ENCODE peak calls at places on chromosomes 7 and 10, in five cellular contexts. Y is HepG2, D is K562, J is GM12878, W is upper lobe of left lung. U is an unnamed sample.

GRCh38 chr7:151882734-151883133 is 5.8 kb upstream of the PRKAG2 start:
- ATAC-seq in J (no peak), W (no peak), Y (no peak), D (no peak), U (no peak)

GRCh38 chr7:946256-946996 is 8.1 kb downstream of the ADAP1 start:
- ATAC-seq in W (no peak), Y (peak; percentile 49), D (no peak), J (no peak), U (no peak)

GRCh38 chr7:47191316-47191715 is 390.6 kb downstream of the TNS3 start:
- ATAC-seq in J (no peak), Y (no peak), D (no peak), W (no peak), U (no peak)

GRCh38 chr10:73368238-73368637 is 9.6 kb upstream of the CFAP70 start:
- ATAC-seq in Y (no peak), J (peak; percentile 74), D (no peak), W (no peak), U (no peak)

GRCh38 chr10:98778277-98778759 is 331.6 kb upstream of the HPS1 start:
- ATAC-seq in W (no peak), J (peak; percentile 51), Y (no peak), D (peak; percentile 92), U (no peak)

GRCh38 chr7:46440186-46440585 is 519.1 kb upstream of the IGFBP3 start:
- ATAC-seq in J (no peak), Y (no peak), W (no peak), D (no peak), U (no peak)

GRCh38 chr10:92142949-92143348 is 147.9 kb downstream of the CPEB3 start:
- ATAC-seq in D (no peak), Y (no peak), W (no peak), J (peak; percentile 79), U (no peak)

GRCh38 chr7:7134036-7134435 is 48.3 kb upstream of the C1GALT1 start:
- ATAC-seq in D (no peak), J (no peak), Y (no peak), W (no peak), U (no peak)

GRCh38 chr7:106635411-106635810 is 25.5 kb downstream of the CCDC71L start:
- ATAC-seq in W (no peak), Y (no peak), D (no peak), J (no peak), U (no peak)

GRCh38 chr7:102300643-102301211 is 14.1 kb downstream of the SH2B2 start:
- ATAC-seq in J (no peak), Y (no peak), D (no peak), W (no peak), U (peak; percentile 47)

GRCh38 chr7:14960686-14961085 is 58.1 kb upstream of the DGKB start:
- ATAC-seq in J (no peak), W (no peak), Y (no peak), D (no peak), U (no peak)

GRCh38 chr10:70188768-70189167 is 18.5 kb upstream of the SAR1A start:
- ATAC-seq in D (no peak), W (no peak), Y (no peak), J (peak; percentile 43), U (no peak)

GRCh38 chr7:12303507-12303906 is 92.4 kb downstream of the TMEM106B start:
- ATAC-seq in W (no peak), J (no peak), Y (no peak), D (peak; percentile 48), U (no peak)

GRCh38 chr7:25858562-25859411 is 293.2 kb upstream of the NFE2L3 start:
- ATAC-seq in W (no peak), J (no peak), Y (no peak), D (no peak), U (no peak)

GRCh38 chr10:95237376-95238170 is 43.5 kb downstream of the ACSM6 start:
- ATAC-seq in Y (no peak), W (no peak), D (no peak), J (no peak), U (no peak)

GRCh38 chr7:126667742-126668366 is 584.9 kb downstream of the GRM8 start:
- ATAC-seq in W (no peak), D (peak; percentile 100), Y (peak; percentile 86), J (no peak), U (no peak)

GRCh38 chr10:131946321-131946751 is 35.4 kb downstream of the BNIP3 start:
- ATAC-seq in J (no peak), W (no peak), Y (no peak), D (no peak), U (peak; percentile 39)

GRCh38 chr7:11192506-11192905 is 218.8 kb downstream of the PHF14 start:
- ATAC-seq in Y (no peak), W (no peak), D (no peak), J (no peak), U (peak; percentile 57)

GRCh38 chr7:80278737-80279136 is 144.1 kb downstream of the GNAI1 start:
- ATAC-seq in D (no peak), J (no peak), Y (no peak), W (no peak), U (no peak)

GRCh38 chr7:2710256-2710655 is 22.3 kb downstream of the AMZ1 start:
- ATAC-seq in J (peak; percentile 80), D (no peak), W (no peak), Y (no peak), U (no peak)

GRCh38 chr10:27525819-27526218 is 21.7 kb downstream of the RAB18 start:
- ATAC-seq in Y (no peak), W (no peak), D (peak; percentile 44), J (no peak), U (no peak)

GRCh38 chr10:51993475-51993874 is 294.1 kb upstream of the CSTF2T start:
- ATAC-seq in W (no peak), Y (no peak), J (no peak), D (no peak), U (no peak)

GRCh38 chr10:1107679-1108078 is 51.5 kb downstream of the WDR37 start:
- ATAC-seq in J (no peak), Y (no peak), D (no peak), W (no peak), U (no peak)

GRCh38 chr10:110783509-110784103 is 88.1 kb upstream of the PDCD4 start:
- ATAC-seq in W (no peak), D (no peak), Y (no peak), J (no peak), U (peak; percentile 36)

GRCh38 chr10:98374176-98374969 is 40.6 kb downstream of the PYROXD2 start:
- ATAC-seq in Y (no peak), W (no peak), J (no peak), D (no peak), U (no peak)

GRCh38 chr10:72044417-72045041 is 43.8 kb downstream of the SPOCK2 start:
- ATAC-seq in J (no peak), Y (peak; percentile 91), D (no peak), W (no peak), U (peak; percentile 42)

GRCh38 chr7:2138146-2138765 is 94.5 kb downstream of the MAD1L1 start:
- ATAC-seq in W (no peak), D (no peak), J (peak; percentile 90), Y (no peak), U (no peak)

GRCh38 chr7:130875901-130876300 is 141.9 kb upstream of the KLF14 start:
- ATAC-seq in W (no peak), Y (no peak), D (peak; percentile 19), J (peak; percentile 9), U (no peak)

GRCh38 chr10:80265740-80266512 is 23.5 kb downstream of the MAT1A start:
- ATAC-seq in W (peak; percentile 57), J (no peak), D (peak; percentile 40), Y (peak; percentile 55), U (no peak)

GRCh38 chr10:30187010-30187409 is 127.6 kb upstream of the JCAD start:
- ATAC-seq in W (no peak), Y (no peak), J (no peak), D (no peak), U (no peak)

GRCh38 chr10:30188101-30188500 is 128.7 kb upstream of the JCAD start:
- ATAC-seq in W (peak; percentile 6), Y (no peak), D (no peak), J (no peak), U (no peak)

GRCh38 chr10:30189254-30189583 is 129.8 kb upstream of the JCAD start:
- ATAC-seq in D (no peak), W (no peak), Y (no peak), J (no peak), U (no peak)

GRCh38 chr10:30190831-30191552 is 131.6 kb upstream of the JCAD start:
- ATAC-seq in D (peak; percentile 69), W (no peak), Y (no peak), J (no peak), U (no peak)

DNA sequence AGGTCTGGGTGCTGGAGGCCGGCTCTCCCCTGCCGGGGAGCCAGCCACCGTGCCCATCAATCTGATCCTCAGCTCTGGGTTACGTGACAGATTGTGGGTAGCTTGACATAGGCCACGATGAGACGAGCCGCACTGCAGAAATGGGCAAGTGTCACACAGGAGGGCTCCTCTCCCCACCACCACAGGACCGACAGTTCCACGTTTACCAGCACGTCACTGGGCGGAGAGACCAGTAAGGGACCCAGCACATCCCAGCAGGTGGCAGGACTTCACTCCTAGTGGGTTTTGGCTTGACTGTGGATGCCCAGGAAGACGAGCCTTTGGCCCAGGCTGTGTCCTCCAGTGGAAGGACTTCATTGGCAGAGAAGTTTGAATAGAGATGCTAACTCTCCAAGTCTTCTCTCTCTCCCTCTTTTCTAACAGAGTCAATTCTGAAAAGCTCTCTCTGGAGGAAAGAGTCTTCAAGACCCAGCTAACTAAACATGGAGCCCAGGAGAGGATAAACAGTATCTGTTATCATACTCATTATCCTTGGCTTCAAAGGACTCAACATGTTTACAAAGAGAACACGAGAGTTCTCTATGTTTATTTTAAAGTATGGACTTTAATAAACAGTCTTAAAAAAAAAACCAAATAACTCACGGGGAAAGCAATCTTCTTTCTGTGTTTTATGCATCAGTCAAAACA is 129.3 kb upstream of the JCAD start:
- ATAC-seq in J (no peak), Y (peak; percentile 25), W (peak; percentile 32), D (no peak), U (no peak)
- TF ChIP-seq POLR2AphosphoS5 in J (no peak), Y (no peak), W (no peak), D (no peak), U (no peak)

GRCh38 chr10:113679463-113680171 is at the start of gene CASP7:
- ATAC-seq in Y (peak; percentile 96), D (peak; percentile 99), W (peak; percentile 97), J (peak; percentile 85), U (peak; percentile 90)
- TF ChIP-seq EP300 in Y (no peak), D (no peak), W (no peak), J (no peak), U (no peak)

GRCh38 chr7:108454317-108454673 is 1.9 kb downstream of the NRCAM start:
- ATAC-seq in W (no peak), D (no peak), J (no peak), Y (no peak), U (no peak)
- H3K27me3 ChIP-seq in W (peaks cover 20% of the 10 kb centered on the region), D (peaks cover 41% of the 10 kb centered on the region), J (peaks cover 20% of the 10 kb centered on the region), Y (peaks cover 41% of the 10 kb centered on the region), U (peaks cover 61% of the 10 kb centered on the region)

DNA sequence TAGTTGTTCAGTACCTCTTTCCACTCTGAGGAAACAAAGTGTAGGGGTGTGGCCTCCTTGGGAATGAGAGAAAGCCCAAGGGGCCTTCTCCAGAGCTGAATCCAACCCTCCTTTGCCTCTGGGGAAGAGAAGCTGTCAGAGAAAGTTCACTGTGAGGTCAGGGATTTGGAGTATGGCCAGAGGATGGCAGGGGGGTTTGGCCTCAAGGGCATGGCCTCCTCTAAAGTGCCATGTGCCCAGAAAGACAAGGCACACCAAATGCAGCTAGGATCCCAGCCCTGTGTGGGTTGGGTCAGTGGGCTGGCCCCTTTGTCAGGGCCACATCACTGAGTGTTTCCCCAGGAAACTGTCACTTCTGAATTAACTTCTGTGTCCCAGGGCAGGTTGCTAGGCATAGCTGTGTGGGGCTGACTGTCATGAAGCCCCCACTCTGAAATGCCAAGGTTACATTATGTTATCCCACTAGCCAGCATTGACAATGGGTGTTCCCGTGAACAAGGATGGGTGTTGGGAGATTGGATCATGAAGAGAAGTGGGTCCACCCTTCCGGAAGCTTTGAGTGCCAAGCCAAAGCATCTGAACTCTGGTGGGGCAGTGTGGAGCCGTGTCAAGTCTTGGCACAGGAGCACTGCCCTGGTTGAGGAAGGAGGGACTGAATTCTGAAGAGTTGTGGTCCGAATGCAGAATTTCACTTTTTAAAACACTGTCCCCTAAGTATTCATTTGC is 123.3 kb downstream of the ZMIZ1 start:
- ATAC-seq in D (no peak), J (no peak), Y (no peak), W (no peak), U (no peak)
- TF ChIP-seq POLR2AphosphoS5 in D (no peak), J (no peak), Y (no peak), W (peak; percentile 50), U (no peak)

U was measured in gastroesophageal sphincter.